ENCODE peak calls at places on chromosomes 4 and X, in eight cellular contexts. U, G, S, X, M, N, L and D are unnamed samples. For H3K9me3, the result is how much of the 10 kb centered on the place peaks cover.

GRCh38 chr4:105780176-105780575 is 71.6 kb downstream of the GSTCD start:
- DNase-seq in U (no peak), G (no peak), S (no peak), X (no peak), M (no peak), N (no peak), L (peak), D (no peak)

GRCh38 chr4:137543198-137543597 is 10.9 kb upstream of the PCDH18 start:
- DNase-seq in U (no peak), G (no peak), S (no peak), X (peak), M (no peak), N (no peak), L (no peak), D (no peak)

GRCh38 chr4:185865901-185866328 is 53.9 kb upstream of the SORBS2 start:
- DNase-seq in U (no peak), G (peak), S (no peak), X (no peak), M (no peak), N (no peak), L (no peak), D (peak)

GRCh38 chrX:44203791-44204190 is 139.7 kb downstream of the EFHC2 start:
- DNase-seq in U (no peak), G (no peak), S (no peak), X (no peak), M (peak), N (no peak), L (no peak), D (peak)

GRCh38 chr4:139696491-139696890 is 30.9 kb downstream of the MGST2 start:
- DNase-seq in U (no peak), G (no peak), S (no peak), X (no peak), M (no peak), N (no peak), L (no peak), D (no peak)

GRCh38 chr4:86895692-86896488 is 3.7 kb upstream of the C4orf36 start:
- DNase-seq in U (peak), G (peak), S (peak), X (peak), M (peak), N (peak), L (peak), D (peak)

GRCh38 chrX:30278365-30278764 is 30.8 kb downstream of the NR0B1 start:
- DNase-seq in U (no peak), G (peak), S (no peak), X (no peak), M (no peak), N (no peak), L (no peak), D (no peak)

GRCh38 chr4:121739575-121739974 is 25.4 kb downstream of the SMIM43 start:
- DNase-seq in U (no peak), G (no peak), S (no peak), X (no peak), M (no peak), N (no peak), L (no peak), D (no peak)

GRCh38 chrX:2521092-2521926 is 20.5 kb upstream of the DHRSX start:
- DNase-seq in U (no peak), G (no peak), S (peak), X (no peak), M (no peak), N (no peak), L (no peak), D (no peak)

GRCh38 chrX:153902388-153902787 is 2.1 kb upstream of the AVPR2 start:
- DNase-seq in U (no peak), G (no peak), S (no peak), X (no peak), M (no peak), N (no peak), L (peak), D (peak)

GRCh38 chrX:133053854-133054565 is 42.9 kb downstream of the USP26 start:
- DNase-seq in U (no peak), G (no peak), S (no peak), X (peak), M (no peak), N (no peak), L (no peak), D (peak)

GRCh38 chr4:24801136-24801855 is 5.9 kb downstream of the SOD3 start:
- DNase-seq in U (no peak), G (no peak), S (no peak), X (no peak), M (no peak), N (no peak), L (no peak), D (no peak)

GRCh38 chr4:126766266-126766665 is 866.5 kb upstream of the INTU start:
- DNase-seq in U (no peak), G (peak), S (no peak), X (no peak), M (no peak), N (no peak), L (no peak), D (no peak)

GRCh38 chr4:126757219-126757618 is 875.5 kb upstream of the INTU start:
- DNase-seq in U (no peak), G (no peak), S (no peak), X (no peak), M (no peak), N (peak), L (no peak), D (no peak)

GRCh38 chr4:126762651-126763247 is 870.0 kb upstream of the INTU start:
- DNase-seq in U (no peak), G (peak), S (no peak), X (no peak), M (no peak), N (no peak), L (no peak), D (no peak)

GRCh38 chr4:126758493-126758892 is 874.3 kb upstream of the INTU start:
- DNase-seq in U (no peak), G (no peak), S (no peak), X (no peak), M (no peak), N (no peak), L (no peak), D (no peak)

DNA sequence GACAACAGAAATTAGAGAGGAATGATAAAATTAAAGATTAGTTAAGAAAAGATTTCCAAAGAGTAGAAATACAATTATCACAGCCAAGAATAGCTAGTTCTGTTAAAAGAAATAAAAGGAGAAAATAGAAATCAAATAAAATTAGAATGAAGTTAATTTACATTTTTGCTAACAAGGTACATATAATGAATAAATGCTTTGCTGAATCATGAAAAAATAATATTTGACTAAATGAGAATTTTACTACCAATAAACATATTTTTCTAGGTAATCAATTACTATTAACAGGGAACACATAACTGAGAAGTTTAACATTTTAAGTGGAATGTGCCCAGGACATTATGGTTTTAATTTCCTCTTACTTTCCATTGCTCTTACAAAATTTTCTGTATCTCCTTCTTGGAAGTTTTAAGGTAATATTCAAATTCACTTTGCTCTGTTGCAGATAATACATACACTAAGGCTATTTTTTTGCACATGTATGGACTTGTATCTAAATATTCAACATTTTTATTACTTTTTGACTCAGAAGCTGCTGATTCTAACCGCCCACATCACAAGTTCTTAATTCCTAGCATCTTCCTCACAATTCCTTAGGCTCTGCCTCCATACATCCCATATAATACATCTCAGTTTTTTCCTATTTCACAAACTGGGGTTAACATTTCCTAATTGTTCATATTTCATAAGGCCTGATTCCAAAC is 870.7 kb upstream of the INTU start:
- DNase-seq in U (no peak), G (peak), S (no peak), X (no peak), M (no peak), N (no peak), L (no peak), D (no peak)
- H2AFZ ChIP-seq in U (no peak), G (peak), S (no peak), X (no peak), M (peak), N (no peak), L (no peak), D (no peak)

GRCh38 chr4:151942971-151943370 is 182.2 kb upstream of the GATB start:
- DNase-seq in U (no peak), G (no peak), S (no peak), X (no peak), M (no peak), N (no peak), L (no peak), D (no peak)
- TF ChIP-seq EZH2phosphoT487 in U (no peak), G (no peak), S (no peak), X (no peak), M (no peak), N (no peak), L (no peak), D (no peak)

GRCh38 chrX:102029026-102029425 is 96.5 kb upstream of the TCEAL2 start:
- DNase-seq in U (no peak), G (no peak), S (no peak), X (no peak), M (no peak), N (no peak), L (no peak), D (no peak)
- H3K9me3 ChIP-seq in U (under half), G (under half), S (under half), X (under half), M (under half), N (under half), L (under half), D (under half)

GRCh38 chr4:11119474-11119873 is 309.2 kb downstream of the HS3ST1 start:
- DNase-seq in U (no peak), G (no peak), S (no peak), X (no peak), M (no peak), N (no peak), L (no peak), D (no peak)
- H2AFZ ChIP-seq in U (no peak), G (no peak), S (no peak), X (no peak), M (no peak), N (no peak), L (no peak), D (no peak)

GRCh38 chr4:123398803-123399637 is 2.4 kb downstream of the SPRY1 start:
- DNase-seq in U (peak), G (peak), S (peak), X (peak), M (peak), N (peak), L (peak), D (peak)
- TF ChIP-seq EZH2phosphoT487 in U (no peak), G (no peak), S (no peak), X (no peak), M (no peak), N (no peak), L (no peak), D (no peak)

GRCh38 chr4:3069661-3070199 is 4.6 kb downstream of the HTT-AS start:
- DNase-seq in U (no peak), G (no peak), S (no peak), X (no peak), M (no peak), N (no peak), L (no peak), D (no peak)
- H3K9me3 ChIP-seq in U (under half), G (under half), S (under half), X (under half), M (under half), N (under half), L (under half), D (under half)